ENCODE peak calls at places on chromosomes 2 and 18, in nine cellular contexts. One of them, this sample, is unnamed.

GRCh38 chr2:231671617-231672350 is 36.5 kb upstream of the PTMA start:
- DNase-seq in GM04504: no peak
- DNase-seq in myocyte: no peak
- DNase-seq in small intestine: no peak
- DNase-seq in amniotic stem cell: no peak
- DNase-seq in germinal center: peak
- DNase-seq in MG63: no peak
- DNase-seq in fibroblast of mammary gland: no peak
- DNase-seq in GM13977: no peak
- DNase-seq in this sample: peak

GRCh38 chr2:19274439-19274838 is 84.0 kb downstream of the OSR1 start:
- DNase-seq in GM04504: no peak
- DNase-seq in myocyte: no peak
- DNase-seq in small intestine: no peak
- DNase-seq in amniotic stem cell: no peak
- DNase-seq in germinal center: no peak
- DNase-seq in MG63: no peak
- DNase-seq in fibroblast of mammary gland: no peak
- DNase-seq in GM13977: no peak
- DNase-seq in this sample: no peak

GRCh38 chr2:114027437-114027836 is 137.5 kb downstream of the ACTR3 start:
- DNase-seq in GM04504: no peak
- DNase-seq in myocyte: no peak
- DNase-seq in small intestine: no peak
- DNase-seq in amniotic stem cell: no peak
- DNase-seq in germinal center: no peak
- DNase-seq in MG63: no peak
- DNase-seq in fibroblast of mammary gland: no peak
- DNase-seq in GM13977: no peak
- DNase-seq in this sample: no peak

GRCh38 chr2:136362676-136363390 is 244.9 kb upstream of the CXCR4 start:
- DNase-seq in GM04504: no peak
- DNase-seq in myocyte: no peak
- DNase-seq in small intestine: peak
- DNase-seq in amniotic stem cell: no peak
- DNase-seq in germinal center: no peak
- DNase-seq in MG63: no peak
- DNase-seq in fibroblast of mammary gland: no peak
- DNase-seq in GM13977: peak
- DNase-seq in this sample: peak

GRCh38 chr18:11506871-11507270 is 102.5 kb upstream of the SLC35G4 start:
- DNase-seq in GM04504: no peak
- DNase-seq in myocyte: no peak
- DNase-seq in small intestine: no peak
- DNase-seq in amniotic stem cell: no peak
- DNase-seq in germinal center: no peak
- DNase-seq in MG63: no peak
- DNase-seq in fibroblast of mammary gland: no peak
- DNase-seq in GM13977: no peak
- DNase-seq in this sample: no peak

GRCh38 chr18:47150824-47151366 is 595 bp upstream of the HDHD2 start:
- DNase-seq in GM04504: no peak
- DNase-seq in myocyte: no peak
- DNase-seq in small intestine: no peak
- DNase-seq in amniotic stem cell: no peak
- DNase-seq in germinal center: no peak
- DNase-seq in MG63: no peak
- DNase-seq in fibroblast of mammary gland: peak
- DNase-seq in GM13977: peak
- DNase-seq in this sample: no peak

GRCh38 chr2:176583530-176584101 is 314.4 kb downstream of the MTX2 start:
- DNase-seq in GM04504: no peak
- DNase-seq in myocyte: no peak
- DNase-seq in small intestine: no peak
- DNase-seq in amniotic stem cell: no peak
- DNase-seq in germinal center: no peak
- DNase-seq in MG63: peak
- DNase-seq in fibroblast of mammary gland: peak
- DNase-seq in GM13977: no peak
- DNase-seq in this sample: no peak

GRCh38 chr18:55407774-55408535 is 180.0 kb downstream of the TCF4 start:
- DNase-seq in GM04504: no peak
- DNase-seq in myocyte: no peak
- DNase-seq in small intestine: no peak
- DNase-seq in amniotic stem cell: no peak
- DNase-seq in germinal center: no peak
- DNase-seq in MG63: no peak
- DNase-seq in fibroblast of mammary gland: no peak
- DNase-seq in GM13977: no peak
- DNase-seq in this sample: no peak

GRCh38 chr2:143150287-143150686 is 21.1 kb downstream of the ARHGAP15 start:
- DNase-seq in GM04504: no peak
- DNase-seq in myocyte: no peak
- DNase-seq in small intestine: no peak
- DNase-seq in amniotic stem cell: no peak
- DNase-seq in germinal center: no peak
- DNase-seq in MG63: no peak
- DNase-seq in fibroblast of mammary gland: no peak
- DNase-seq in GM13977: no peak
- DNase-seq in this sample: no peak

GRCh38 chr18:10140461-10140911 is 226.7 kb downstream of the VAPA start:
- DNase-seq in GM04504: no peak
- DNase-seq in myocyte: no peak
- DNase-seq in small intestine: no peak
- DNase-seq in amniotic stem cell: no peak
- DNase-seq in germinal center: no peak
- DNase-seq in MG63: no peak
- DNase-seq in fibroblast of mammary gland: no peak
- DNase-seq in GM13977: no peak
- DNase-seq in this sample: no peak

GRCh38 chr2:69888451-69888850 is 5.3 kb upstream of the SNRNP27 start:
- DNase-seq in GM04504: no peak
- DNase-seq in myocyte: no peak
- DNase-seq in small intestine: no peak
- DNase-seq in amniotic stem cell: no peak
- DNase-seq in germinal center: no peak
- DNase-seq in MG63: no peak
- DNase-seq in fibroblast of mammary gland: no peak
- DNase-seq in GM13977: no peak
- DNase-seq in this sample: no peak

GRCh38 chr2:218694405-218695145 is 16.1 kb upstream of the TTLL4 start:
- DNase-seq in GM04504: no peak
- DNase-seq in myocyte: no peak
- DNase-seq in small intestine: no peak
- DNase-seq in amniotic stem cell: no peak
- DNase-seq in germinal center: no peak
- DNase-seq in MG63: no peak
- DNase-seq in fibroblast of mammary gland: peak
- DNase-seq in GM13977: no peak
- DNase-seq in this sample: no peak

GRCh38 chr2:191321861-191322662 is 76.9 kb downstream of the MYO1B start:
- DNase-seq in GM04504: no peak
- DNase-seq in myocyte: peak
- DNase-seq in small intestine: peak
- DNase-seq in amniotic stem cell: no peak
- DNase-seq in germinal center: no peak
- DNase-seq in MG63: peak
- DNase-seq in fibroblast of mammary gland: peak
- DNase-seq in GM13977: no peak
- DNase-seq in this sample: no peak

GRCh38 chr2:23564618-23564967 is 179.6 kb downstream of the KLHL29 start:
- DNase-seq in GM04504: no peak
- DNase-seq in myocyte: peak
- DNase-seq in small intestine: no peak
- DNase-seq in amniotic stem cell: no peak
- DNase-seq in germinal center: no peak
- DNase-seq in MG63: peak
- DNase-seq in fibroblast of mammary gland: peak
- DNase-seq in GM13977: no peak
- DNase-seq in this sample: no peak

GRCh38 chr2:138356178-138356577 is 145.4 kb upstream of the SPOPL start:
- DNase-seq in GM04504: peak
- DNase-seq in myocyte: peak
- DNase-seq in small intestine: no peak
- DNase-seq in amniotic stem cell: no peak
- DNase-seq in germinal center: no peak
- DNase-seq in MG63: no peak
- DNase-seq in fibroblast of mammary gland: peak
- DNase-seq in GM13977: no peak
- DNase-seq in this sample: no peak

GRCh38 chr2:191202881-191203397 is 42.3 kb upstream of the MYO1B start:
- DNase-seq in GM04504: peak
- DNase-seq in myocyte: peak
- DNase-seq in small intestine: peak
- DNase-seq in amniotic stem cell: no peak
- DNase-seq in germinal center: no peak
- DNase-seq in MG63: peak
- DNase-seq in fibroblast of mammary gland: peak
- DNase-seq in GM13977: no peak
- DNase-seq in this sample: no peak

GRCh38 chr2:74093840-74094239 is 53.9 kb downstream of the BOLA3 start:
- DNase-seq in GM04504: no peak
- DNase-seq in myocyte: no peak
- DNase-seq in small intestine: no peak
- DNase-seq in amniotic stem cell: no peak
- DNase-seq in germinal center: no peak
- DNase-seq in MG63: no peak
- DNase-seq in fibroblast of mammary gland: no peak
- DNase-seq in GM13977: no peak
- DNase-seq in this sample: no peak

GRCh38 chr2:240629419-240629967 is 4.2 kb downstream of the GPR35 start:
- DNase-seq in GM04504: no peak
- DNase-seq in myocyte: no peak
- DNase-seq in small intestine: no peak
- DNase-seq in amniotic stem cell: no peak
- DNase-seq in germinal center: no peak
- DNase-seq in MG63: no peak
- DNase-seq in fibroblast of mammary gland: no peak
- DNase-seq in GM13977: no peak
- DNase-seq in this sample: no peak

GRCh38 chr2:173311844-173312606 is 42.6 kb upstream of the CDCA7 start:
- DNase-seq in GM04504: no peak
- DNase-seq in myocyte: no peak
- DNase-seq in small intestine: peak
- DNase-seq in amniotic stem cell: no peak
- DNase-seq in germinal center: no peak
- DNase-seq in MG63: no peak
- DNase-seq in fibroblast of mammary gland: no peak
- DNase-seq in GM13977: no peak
- DNase-seq in this sample: no peak

GRCh38 chr2:20642026-20642971 is 8.6 kb downstream of the HS1BP3 start:
- DNase-seq in GM04504: peak
- DNase-seq in myocyte: peak
- DNase-seq in small intestine: peak
- DNase-seq in amniotic stem cell: peak
- DNase-seq in germinal center: peak
- DNase-seq in MG63: peak
- DNase-seq in fibroblast of mammary gland: peak
- DNase-seq in GM13977: peak
- DNase-seq in this sample: peak

GRCh38 chr18:79872423-79872822 is 74.7 kb downstream of the KCNG2 start:
- DNase-seq in GM04504: no peak
- DNase-seq in myocyte: no peak
- DNase-seq in small intestine: no peak
- DNase-seq in amniotic stem cell: no peak
- DNase-seq in germinal center: no peak
- DNase-seq in MG63: no peak
- DNase-seq in fibroblast of mammary gland: no peak
- DNase-seq in GM13977: no peak
- DNase-seq in this sample: no peak

GRCh38 chr2:171206422-171207115 is 45.9 kb upstream of the TLK1 start:
- DNase-seq in GM04504: no peak
- DNase-seq in myocyte: no peak
- DNase-seq in small intestine: no peak
- DNase-seq in amniotic stem cell: no peak
- DNase-seq in germinal center: no peak
- DNase-seq in MG63: no peak
- DNase-seq in fibroblast of mammary gland: no peak
- DNase-seq in GM13977: no peak
- DNase-seq in this sample: no peak